ENCODE peak calls at places on chromosome 1, in nine cellular contexts. W is IMR-90, L is HTR-8/SVneo, E is GM10248, R is uterus, C is activated T-cell treated with anti-CD3 and anti-CD28 coated beads for 1 hour, M is HL-60, N is AG09319, Y is lower leg skin. O is an unnamed sample.

GRCh38 chr1:170705981-170706380 is 42.0 kb downstream of the PRRX1 start:
- DNase-seq in W (peak), L (no peak), E (no peak), R (no peak), C (no peak), M (no peak), N (no peak), Y (no peak), O (no peak)

GRCh38 chr1:71074681-71075080 is 6.2 kb downstream of the ZRANB2 start:
- DNase-seq in W (no peak), L (no peak), E (no peak), R (no peak), C (no peak), M (no peak), N (no peak), Y (no peak), O (no peak)

GRCh38 chr1:30957560-30958222 is 49.1 kb upstream of the SDC3 start:
- DNase-seq in W (no peak), L (no peak), E (peak), R (no peak), C (no peak), M (no peak), N (no peak), Y (no peak), O (no peak)

GRCh38 chr1:65180977-65181376 is 33.0 kb downstream of the AK4 start:
- DNase-seq in W (no peak), L (no peak), E (no peak), R (no peak), C (no peak), M (no peak), N (no peak), Y (no peak), O (no peak)

GRCh38 chr1:190001187-190001586 is 476.5 kb downstream of the BRINP3 start:
- DNase-seq in W (peak), L (peak), E (no peak), R (no peak), C (no peak), M (no peak), N (no peak), Y (no peak), O (no peak)

GRCh38 chr1:8283058-8283884 is 34.6 kb upstream of the SLC45A1 start:
- DNase-seq in W (no peak), L (no peak), E (peak), R (no peak), C (no peak), M (peak), N (no peak), Y (no peak), O (no peak)

GRCh38 chr1:94006604-94007003 is 97.4 kb upstream of the GCLM start:
- DNase-seq in W (no peak), L (no peak), E (no peak), R (no peak), C (no peak), M (no peak), N (no peak), Y (peak), O (no peak)

GRCh38 chr1:70906790-70907189 is 140.8 kb downstream of the PTGER3 start:
- DNase-seq in W (no peak), L (no peak), E (no peak), R (no peak), C (no peak), M (no peak), N (no peak), Y (no peak), O (peak)

GRCh38 chr1:36349839-36350238 is 26.4 kb upstream of the EVA1B start:
- DNase-seq in W (no peak), L (no peak), E (no peak), R (no peak), C (no peak), M (no peak), N (no peak), Y (no peak), O (no peak)

GRCh38 chr1:241518447-241519307 is 878 bp downstream of the FH start:
- DNase-seq in W (peak), L (no peak), E (no peak), R (peak), C (peak), M (no peak), N (no peak), Y (no peak), O (no peak)

O was measured in GF-D8.